ENCODE peak calls at places on chromosome 14, in six cellular contexts. G, V, R, K, U and J are unnamed samples.

GRCh38 chr14:100440207-100440631 is 117.1 kb downstream of the SLC25A47 start:
- DNase-seq in G (peak), V (peak), R (peak), K (peak), U (peak), J (peak)

GRCh38 chr14:101087614-101088394 is 184.3 kb upstream of the RTL1 start:
- DNase-seq in G (no peak), V (peak), R (no peak), K (no peak), U (no peak), J (peak)

GRCh38 chr14:24403294-24404013 is 4.7 kb downstream of the NYNRIN start:
- DNase-seq in G (no peak), V (no peak), R (peak), K (peak), U (no peak), J (peak)

GRCh38 chr14:74616996-74617700 is 5.1 kb upstream of the LTBP2 start:
- DNase-seq in G (no peak), V (no peak), R (peak), K (peak), U (no peak), J (peak)

GRCh38 chr14:75794615-75795038 is 133.6 kb downstream of the TTLL5 start:
- DNase-seq in G (no peak), V (peak), R (peak), K (peak), U (no peak), J (peak)

GRCh38 chr14:47619397-47619796 is 56.0 kb downstream of the MDGA2 start:
- DNase-seq in G (no peak), V (no peak), R (no peak), K (no peak), U (no peak), J (no peak)

GRCh38 chr14:34623506-34623905 is 6.4 kb downstream of the SNX6 start:
- DNase-seq in G (no peak), V (no peak), R (peak), K (no peak), U (no peak), J (peak)

GRCh38 chr14:36591482-36591881 is 9.1 kb upstream of the NKX2-8 start:
- DNase-seq in G (no peak), V (no peak), R (no peak), K (no peak), U (no peak), J (no peak)

GRCh38 chr14:90808759-90809529 is 7.3 kb downstream of the TTC7B start:
- DNase-seq in G (no peak), V (no peak), R (peak), K (peak), U (no peak), J (no peak)

GRCh38 chr14:100864960-100865681 is 38.4 kb downstream of the RTL1 start:
- DNase-seq in G (no peak), V (no peak), R (no peak), K (peak), U (no peak), J (no peak)

GRCh38 chr14:89681086-89682018 is 264.3 kb upstream of the FOXN3 start:
- DNase-seq in G (peak), V (no peak), R (no peak), K (no peak), U (peak), J (no peak)

GRCh38 chr14:67583711-67584644 is 16.1 kb downstream of the PIGH start:
- DNase-seq in G (peak), V (peak), R (peak), K (peak), U (peak), J (peak)

GRCh38 chr14:82642425-82642824 is 1108.8 kb upstream of the SEL1L start:
- DNase-seq in G (no peak), V (no peak), R (no peak), K (peak), U (no peak), J (peak)

GRCh38 chr14:73753043-73753886 is 39.1 kb upstream of the PNMA1 start:
- DNase-seq in G (peak), V (no peak), R (peak), K (no peak), U (peak), J (no peak)

GRCh38 chr14:106039400-106039799 is 513.0 kb downstream of the TMEM121 start:
- DNase-seq in G (peak), V (no peak), R (no peak), K (peak), U (no peak), J (no peak)

DNA sequence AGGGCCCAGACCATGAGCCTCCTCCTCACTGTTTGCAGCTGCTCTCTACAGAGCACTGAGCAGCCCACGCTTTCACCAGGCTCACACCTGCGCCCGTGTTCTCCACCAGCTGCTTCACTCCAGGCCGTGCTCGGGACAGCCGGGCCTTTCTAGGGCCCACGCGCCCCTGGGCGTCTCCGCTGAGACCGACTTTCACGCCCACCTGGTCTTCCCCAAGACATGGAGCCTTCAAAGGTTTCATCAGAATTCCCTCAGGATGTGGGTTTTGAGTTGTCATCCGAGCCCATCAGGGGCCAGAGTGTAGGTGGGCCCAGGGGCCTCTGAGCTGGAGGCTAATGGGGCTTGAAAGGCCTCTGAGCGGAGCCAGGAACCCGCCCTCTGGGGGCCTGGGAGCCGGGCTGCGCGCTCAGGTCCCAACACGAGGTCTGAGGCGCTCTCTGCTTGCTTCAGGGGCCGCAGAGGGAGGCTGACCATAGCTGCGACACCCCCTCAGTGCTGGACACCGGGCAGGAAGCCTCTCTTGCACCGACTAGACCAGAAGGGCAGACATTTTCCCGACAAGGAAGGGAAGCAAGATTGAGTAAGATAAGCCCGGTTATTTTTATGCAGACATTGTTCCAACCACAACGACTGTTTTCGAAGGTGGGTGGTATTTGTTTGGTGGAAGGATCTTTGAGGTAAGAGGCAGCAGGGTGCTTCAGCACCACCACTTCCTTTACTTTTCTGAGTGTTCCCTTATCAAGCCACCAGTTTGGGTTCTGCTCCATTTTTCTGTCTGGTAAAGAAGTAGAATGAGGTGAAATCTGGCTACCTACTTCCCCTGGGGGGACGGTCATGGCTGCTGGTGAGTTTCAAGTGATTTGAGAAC is 125.0 kb upstream of the FUT8 start:
- DNase-seq in G (peak), V (no peak), R (no peak), K (no peak), U (peak), J (peak)
- H3K4me3 ChIP-seq in G (peak), V (no peak), R (no peak), K (no peak), U (peak), J (no peak)

GRCh38 chr14:98912655-98913054 is 359.3 kb downstream of the BCL11B start:
- DNase-seq in G (peak), V (no peak), R (no peak), K (no peak), U (peak), J (no peak)

GRCh38 chr14:98916036-98916435 is 356.0 kb downstream of the BCL11B start:
- DNase-seq in G (no peak), V (no peak), R (no peak), K (no peak), U (no peak), J (no peak)

GRCh38 chr14:98915625-98916024 is 356.4 kb downstream of the BCL11B start:
- DNase-seq in G (no peak), V (no peak), R (no peak), K (no peak), U (no peak), J (no peak)

GRCh38 chr14:98909251-98909944 is 362.6 kb downstream of the BCL11B start:
- DNase-seq in G (no peak), V (peak), R (no peak), K (peak), U (no peak), J (no peak)

GRCh38 chr14:98913967-98914620 is 357.9 kb downstream of the BCL11B start:
- DNase-seq in G (no peak), V (no peak), R (no peak), K (no peak), U (no peak), J (no peak)
- TF ChIP-seq CTCF in G (no peak), V (no peak), R (no peak), K (no peak), U (no peak), J (no peak)

GRCh38 chr14:59483360-59483759 is 848 bp downstream of the L3HYPDH start:
- DNase-seq in G (no peak), V (peak), R (peak), K (peak), U (no peak), J (peak)

GRCh38 chr14:59482120-59482434 is 2.1 kb downstream of the L3HYPDH start:
- DNase-seq in G (peak), V (no peak), R (no peak), K (no peak), U (no peak), J (no peak)

GRCh38 chr14:59481407-59482119 is 2.6 kb downstream of the L3HYPDH start:
- DNase-seq in G (no peak), V (no peak), R (peak), K (peak), U (no peak), J (peak)

GRCh38 chr14:59483819-59484610 is at the start of the genes JKAMP and L3HYPDH:
- DNase-seq in G (peak), V (peak), R (peak), K (peak), U (peak), J (peak)

GRCh38 chr14:59482471-59483331 is 1.5 kb downstream of the L3HYPDH start:
- DNase-seq in G (no peak), V (peak), R (peak), K (peak), U (no peak), J (peak)
- H3K4me3 ChIP-seq in G (peak), V (peak), R (peak), K (peak), U (peak), J (peak)

GRCh38 chr14:22039938-22040780 is 366.5 kb upstream of the OR4E1 start:
- DNase-seq in G (peak), V (no peak), R (no peak), K (no peak), U (peak), J (peak)
- TF ChIP-seq CTCF in G (peak), V (peak), R (peak), K (peak), U (peak), J (peak)

DNA sequence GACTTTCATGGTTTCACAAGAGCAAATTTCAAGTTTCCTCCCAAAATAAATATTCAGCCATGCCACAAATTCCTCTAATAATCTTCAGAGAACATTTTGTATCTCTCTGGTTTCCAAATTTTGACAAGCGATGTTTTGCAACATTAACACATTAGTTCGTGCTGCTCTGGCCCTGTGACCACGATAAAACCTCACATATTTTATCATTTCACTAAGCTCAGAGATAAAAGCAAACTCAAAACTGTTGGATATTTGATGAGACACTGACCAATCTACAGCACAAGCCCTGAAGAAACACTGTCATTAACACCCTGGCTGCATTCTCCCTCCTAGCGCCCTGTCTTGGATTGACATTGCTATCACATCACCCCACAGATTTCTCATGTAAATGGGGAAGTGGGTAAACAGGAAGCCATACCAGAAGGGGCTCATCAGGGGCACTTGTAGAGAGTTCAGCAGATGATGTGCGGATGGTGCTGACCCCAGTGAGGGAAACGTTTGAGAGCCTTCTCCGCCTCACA is 264.3 kb downstream of the PRKD1 start:
- DNase-seq in G (no peak), V (no peak), R (peak), K (peak), U (no peak), J (peak)
- H3K4me3 ChIP-seq in G (no peak), V (no peak), R (no peak), K (no peak), U (no peak), J (no peak)

DNA sequence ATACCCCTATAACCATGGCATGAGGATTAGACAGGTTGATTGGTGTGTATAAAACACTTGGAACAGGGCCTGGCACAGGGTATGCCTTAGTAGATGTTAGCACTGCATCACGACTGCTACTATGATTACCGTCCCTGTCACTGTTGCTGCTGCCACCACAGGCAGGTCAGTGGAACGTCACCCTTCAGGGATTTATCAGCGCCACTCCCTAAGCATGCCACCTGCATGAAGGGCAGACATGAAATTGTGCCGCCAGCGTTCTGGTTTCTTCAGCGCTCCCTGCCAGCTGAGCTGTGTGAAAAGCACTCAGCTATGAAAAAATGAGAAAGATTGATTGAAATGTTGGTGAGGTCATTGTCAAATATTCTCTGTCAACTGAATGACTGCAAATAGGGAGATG is 477.0 kb downstream of the DPF3 start:
- DNase-seq in G (peak), V (no peak), R (no peak), K (no peak), U (peak), J (no peak)
- TF ChIP-seq CTCF in G (peak), V (no peak), R (no peak), K (no peak), U (peak), J (no peak)

GRCh38 chr14:103539056-103539825 is 10.2 kb downstream of the TRMT61A start:
- DNase-seq in G (no peak), V (no peak), R (no peak), K (no peak), U (peak), J (no peak)
- H3K4me3 ChIP-seq in G (no peak), V (no peak), R (no peak), K (no peak), U (no peak), J (no peak)

GRCh38 chr14:56219666-56220413 is 101.6 kb downstream of the PELI2 start:
- DNase-seq in G (no peak), V (no peak), R (peak), K (no peak), U (no peak), J (no peak)

GRCh38 chr14:56224691-56225681 is 106.8 kb downstream of the PELI2 start:
- DNase-seq in G (no peak), V (no peak), R (no peak), K (no peak), U (no peak), J (no peak)

GRCh38 chr14:56221392-56222128 is 103.3 kb downstream of the PELI2 start:
- DNase-seq in G (no peak), V (no peak), R (no peak), K (no peak), U (no peak), J (no peak)

DNA sequence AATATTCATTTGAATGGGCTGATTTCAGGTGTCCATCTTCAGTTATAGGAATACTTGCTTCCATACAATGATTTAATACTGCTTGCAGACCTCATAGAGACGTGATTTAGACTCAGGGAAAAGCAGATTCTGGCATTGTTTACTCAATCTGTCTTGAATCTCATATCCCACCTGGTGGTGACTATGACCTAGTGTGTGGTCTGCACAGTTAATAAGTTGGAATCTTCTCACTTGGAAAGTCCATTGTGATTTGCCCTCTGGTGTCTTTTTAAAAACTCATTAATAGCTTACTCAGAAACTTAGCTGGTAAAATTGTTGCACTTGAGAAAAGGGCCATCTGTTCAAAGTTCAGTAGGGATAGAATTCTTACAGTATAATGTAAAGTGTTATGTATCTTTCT is 106.0 kb downstream of the PELI2 start:
- DNase-seq in G (no peak), V (no peak), R (no peak), K (no peak), U (no peak), J (peak)
- TF ChIP-seq CTCF in G (no peak), V (peak), R (no peak), K (no peak), U (no peak), J (peak)

DNA sequence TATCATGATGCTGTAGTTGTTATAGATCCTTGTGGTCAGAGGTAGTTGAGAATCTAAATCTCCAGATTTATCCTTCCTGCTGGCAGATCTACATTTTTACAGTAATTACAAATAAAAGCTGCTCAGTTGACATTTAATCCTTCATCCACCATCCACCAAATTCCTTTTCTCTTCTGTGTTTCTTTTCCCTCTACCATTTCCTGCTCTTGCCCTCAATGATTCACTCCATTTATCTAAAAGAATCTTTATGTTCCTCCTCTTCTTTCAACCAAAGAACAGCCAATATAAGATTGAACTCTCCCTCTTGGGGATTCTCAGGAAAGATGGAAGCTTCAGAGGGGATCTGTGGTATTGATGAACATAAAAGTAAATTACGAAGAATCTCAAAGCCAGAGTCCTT is 4.4 kb downstream of the MAP4K5 start:
- DNase-seq in G (no peak), V (no peak), R (peak), K (peak), U (no peak), J (peak)
- H3K4me3 ChIP-seq in G (no peak), V (no peak), R (no peak), K (no peak), U (no peak), J (no peak)